ENCODE peak calls at places on chromosomes 11 and 22, in nine cellular contexts. I is activated naive CD4-positive, alpha-beta T cell; R is psoas muscle; Q is cardiac fibroblast; B is C1 segment of cervical spinal cord; Z is occipital lobe; T is T-helper 9 cell; U is stomach; O is pancreas. J is an unnamed sample.

GRCh38 chr11:121587182-121587581 is 134.4 kb upstream of the SORL1-AS1 start:
- DNase-seq in B (no peak), R (no peak), I (no peak), T (no peak), Q (no peak), O (no peak), Z (no peak), U (no peak), J (no peak)

GRCh38 chr11:65646288-65646734 is 8.4 kb downstream of the SIPA1 start:
- DNase-seq in Q (no peak), T (no peak), I (no peak), Z (no peak), B (no peak), R (no peak), O (peak), U (no peak), J (no peak)

GRCh38 chr11:60469723-60470122 is 14.1 kb downstream of the MS4A1 start:
- DNase-seq in O (no peak), Z (no peak), B (no peak), I (no peak), R (no peak), T (no peak), Q (no peak), U (no peak), J (no peak)

GRCh38 chr11:73565804-73566203 is 32.1 kb downstream of the FAM168A start:
- DNase-seq in T (no peak), I (no peak), O (no peak), U (no peak), R (no peak), B (no peak), Q (no peak), Z (no peak), J (no peak)

GRCh38 chr11:34827239-34827638 is 88.9 kb downstream of the APIP start:
- DNase-seq in R (no peak), I (no peak), U (no peak), Q (no peak), Z (no peak), O (no peak), T (no peak), B (no peak), J (no peak)

GRCh38 chr22:46609724-46610161 is 10.4 kb upstream of the GRAMD4 start:
- DNase-seq in I (no peak), B (no peak), Z (no peak), T (no peak), U (no peak), O (no peak), R (no peak), Q (no peak), J (no peak)

GRCh38 chr22:36569999-36570398 is 41.0 kb upstream of the EIF3D start:
- DNase-seq in Z (no peak), R (no peak), T (no peak), O (no peak), B (no peak), Q (peak), U (no peak), I (no peak), J (no peak)

GRCh38 chr22:42368379-42369249 is 63.6 kb downstream of the NFAM1 start:
- DNase-seq in Q (no peak), R (peak), I (peak), O (no peak), U (no peak), T (peak), B (no peak), Z (no peak), J (no peak)

GRCh38 chr11:28366549-28367341 is 258.6 kb downstream of the METTL15 start:
- DNase-seq in T (no peak), R (no peak), U (no peak), Q (peak), O (no peak), B (no peak), I (no peak), Z (no peak), J (peak)

GRCh38 chr11:61482513-61482912 is 26.0 kb upstream of the LRRC10B start:
- DNase-seq in U (no peak), T (no peak), B (no peak), O (no peak), R (no peak), Q (no peak), I (no peak), Z (no peak), J (no peak)

GRCh38 chr11:110434952-110435779 is 5.4 kb downstream of the FDX1 start:
- DNase-seq in B (no peak), I (no peak), T (peak), U (peak), Q (peak), O (no peak), Z (no peak), R (no peak), J (peak)

GRCh38 chr11:119153049-119153818 is 4.4 kb downstream of the ABCG4 start:
- DNase-seq in T (no peak), Z (no peak), B (no peak), U (no peak), R (no peak), I (no peak), O (no peak), Q (no peak), J (no peak)

GRCh38 chr11:124069429-124070401 is 28.6 kb upstream of the OR10G7 start:
- DNase-seq in U (no peak), Z (no peak), R (peak), Q (peak), I (peak), O (peak), B (no peak), T (no peak), J (peak)

GRCh38 chr11:44681698-44682097 is 45.1 kb upstream of the TSPAN18 start:
- DNase-seq in Q (peak), O (no peak), T (no peak), Z (no peak), I (no peak), U (no peak), B (no peak), R (no peak), J (peak)

GRCh38 chr22:29877620-29878019 is 5.4 kb upstream of the MTMR3 start:
- DNase-seq in B (no peak), I (no peak), R (no peak), Q (peak), U (no peak), T (no peak), O (no peak), Z (no peak), J (peak)

GRCh38 chr11:4467043-4467442 is 15.4 kb upstream of the OR52K1 start:
- DNase-seq in T (no peak), R (no peak), B (no peak), U (no peak), Q (no peak), Z (no peak), O (no peak), I (no peak), J (no peak)

GRCh38 chr11:132463941-132464340 is 1068.4 kb downstream of the OPCML start:
- DNase-seq in I (no peak), O (no peak), T (no peak), B (no peak), R (no peak), Z (no peak), Q (no peak), U (no peak), J (no peak)

GRCh38 chr11:10628506-10629236 is 60.2 kb upstream of the LYVE1 start:
- DNase-seq in O (no peak), Q (no peak), U (no peak), R (no peak), B (no peak), I (peak), Z (no peak), T (no peak), J (no peak)

GRCh38 chr22:46547179-46547882 is 9.9 kb upstream of the CELSR1 start:
- DNase-seq in T (no peak), U (no peak), B (no peak), R (peak), Q (peak), I (no peak), Z (no peak), O (no peak), J (peak)

GRCh38 chr11:87038235-87038960 is 664 bp downstream of the TMEM135 start:
- DNase-seq in T (no peak), O (no peak), B (no peak), Z (no peak), I (no peak), Q (peak), R (no peak), U (no peak), J (no peak)

GRCh38 chr11:133669371-133670046 is 137.2 kb upstream of the OPCML start:
- DNase-seq in I (no peak), R (no peak), U (no peak), O (no peak), Z (no peak), Q (no peak), B (no peak), T (no peak), J (no peak)

GRCh38 chr11:30733748-30734147 is 147.6 kb upstream of the MPPED2 start:
- DNase-seq in I (no peak), T (no peak), Q (no peak), R (no peak), U (no peak), Z (no peak), B (no peak), O (no peak), J (no peak)

GRCh38 chr22:37546436-37547248 is 13.6 kb upstream of the CDC42EP1 start:
- DNase-seq in O (peak), I (no peak), Q (peak), U (peak), T (no peak), B (no peak), Z (peak), R (peak), J (peak)

GRCh38 chr11:2185324-2186085 is 13.9 kb upstream of the TH start:
- DNase-seq in O (no peak), T (no peak), R (no peak), Q (no peak), U (no peak), B (no peak), I (no peak), Z (no peak), J (no peak)

GRCh38 chr11:33891714-33892327 is at the start of gene LMO2:
- DNase-seq in U (no peak), I (no peak), O (no peak), R (no peak), B (no peak), Q (no peak), T (no peak), Z (no peak), J (no peak)

GRCh38 chr11:128532016-128532570 is 55.3 kb downstream of the ETS1 start:
- DNase-seq in I (no peak), T (no peak), B (no peak), O (peak), U (peak), R (no peak), Q (no peak), Z (peak), J (no peak)

GRCh38 chr11:72758690-72759389 is 6.6 kb upstream of the ARAP1 start:
- DNase-seq in O (peak), Z (no peak), T (no peak), Q (peak), B (no peak), I (no peak), R (no peak), U (no peak), J (peak)

GRCh38 chr11:130340671-130341319 is 26.1 kb upstream of the ZBTB44 start:
- DNase-seq in Q (peak), R (no peak), Z (no peak), O (no peak), I (no peak), T (no peak), U (no peak), B (no peak), J (no peak)

GRCh38 chr11:74288161-74288560 is 23.3 kb downstream of the P4HA3 start:
- DNase-seq in B (no peak), O (no peak), Z (no peak), I (no peak), U (no peak), T (no peak), Q (peak), R (no peak), J (peak)

GRCh38 chr11:68855205-68855978 is 13.7 kb upstream of the CPT1A start:
- DNase-seq in Z (no peak), I (peak), T (no peak), O (peak), U (no peak), Q (peak), R (peak), B (no peak), J (no peak)

GRCh38 chr11:7600205-7600775 is 73.0 kb downstream of the CYB5R2 start:
- DNase-seq in Z (peak), B (no peak), T (no peak), O (peak), Q (peak), R (peak), U (peak), I (no peak), J (peak)

GRCh38 chr11:59615132-59615636 is 390 bp downstream of the OSBP start:
- DNase-seq in T (peak), O (peak), R (peak), U (peak), Q (no peak), B (no peak), I (peak), Z (no peak), J (peak)

GRCh38 chr11:83012168-83013067 is 59.3 kb downstream of the RAB30 start:
- DNase-seq in T (no peak), Q (no peak), B (no peak), I (no peak), Z (no peak), O (no peak), U (no peak), R (no peak), J (no peak)

GRCh38 chr11:94895451-94895850 is 77.9 kb downstream of the CWC15 start:
- DNase-seq in O (no peak), R (no peak), U (no peak), Q (peak), B (no peak), I (no peak), T (no peak), Z (no peak), J (peak)

GRCh38 chr11:133318221-133318620 is 214.1 kb downstream of the OPCML start:
- DNase-seq in R (no peak), I (no peak), U (no peak), T (no peak), Z (no peak), B (no peak), O (no peak), Q (no peak), J (no peak)

GRCh38 chr11:44008698-44009097 is 39.1 kb upstream of the ACCSL start:
- DNase-seq in Q (no peak), R (no peak), B (no peak), U (peak), I (no peak), Z (no peak), O (no peak), T (no peak), J (no peak)

GRCh38 chr11:75055511-75055910 is 41.2 kb downstream of the OR2AT4 start:
- DNase-seq in R (no peak), Q (peak), I (no peak), Z (no peak), U (no peak), O (no peak), T (no peak), B (no peak), J (no peak)

GRCh38 chr11:34640050-34640971 is 19.4 kb downstream of the EHF start:
- DNase-seq in Q (no peak), O (peak), R (no peak), B (no peak), U (peak), I (no peak), T (no peak), Z (no peak), J (peak)

GRCh38 chr11:22832315-22833041 is 2.9 kb upstream of the SVIP start:
- DNase-seq in U (no peak), R (no peak), I (no peak), B (no peak), O (no peak), T (no peak), Q (peak), Z (no peak), J (peak)